ENCODE peak calls at places on chromosome 19, in nine cellular contexts. V, T, N, Q, X, E, G, K and R are unnamed samples.

GRCh38 chr19:41853344-41853743 is 6.7 kb upstream of the RPS19 start:
- DNase-seq in E (no peak), X (no peak), K (no peak), Q (no peak), N (no peak), V (no peak), G (no peak), T (no peak), R (no peak)

GRCh38 chr19:44968118-44968517 is 12.9 kb downstream of the CLPTM1 start:
- DNase-seq in Q (no peak), V (no peak), G (no peak), N (no peak), K (no peak), T (no peak), E (no peak), X (no peak), R (no peak)

GRCh38 chr19:52048604-52049493 is at the start of gene ZNF432:
- DNase-seq in V (peak; percentile 96), K (peak; percentile 97), X (peak; percentile 91), G (peak; percentile 64), E (no peak), Q (peak; percentile 90), T (peak; percentile 65), N (peak; percentile 100), R (peak; percentile 84)

GRCh38 chr19:29515706-29516357 is 10.0 kb upstream of the VSTM2B start:
- DNase-seq in X (no peak), K (no peak), G (no peak), Q (no peak), E (no peak), N (no peak), T (no peak), V (no peak), R (no peak)

GRCh38 chr19:41957838-41958366 is 1.2 kb downstream of the RABAC1 start:
- DNase-seq in G (no peak), K (peak; percentile 79), T (peak; percentile 82), N (peak; percentile 94), E (peak; percentile 41), Q (peak; percentile 86), X (peak; percentile 78), V (no peak), R (peak; percentile 80)

GRCh38 chr19:30783212-30783611 is 411.0 kb downstream of the ZNF536 start:
- DNase-seq in K (no peak), X (no peak), T (no peak), N (no peak), G (no peak), Q (no peak), E (no peak), V (no peak), R (no peak)

GRCh38 chr19:1725100-1726064 is 27.9 kb upstream of the ONECUT3 start:
- DNase-seq in G (no peak), N (peak; percentile 89), E (no peak), K (no peak), V (no peak), X (no peak), T (peak; percentile 70), Q (peak; percentile 12), R (no peak)

GRCh38 chr19:32337176-32337808 is 8.1 kb upstream of the ZNF507 start:
- DNase-seq in N (no peak), X (no peak), G (no peak), E (no peak), K (no peak), T (no peak), Q (no peak), V (no peak), R (no peak)

GRCh38 chr19:3984908-3985642 is at the start of gene EEF2:
- DNase-seq in X (peak; percentile 85), V (peak; percentile 92), E (no peak), N (peak; percentile 94), T (peak; percentile 84), K (peak; percentile 95), Q (peak; percentile 92), G (peak; percentile 48), R (peak; percentile 82)

GRCh38 chr19:44931541-44931940 is 10.5 kb upstream of the APOC4 start:
- DNase-seq in Q (no peak), V (no peak), X (no peak), K (no peak), G (no peak), E (no peak), T (no peak), N (no peak), R (no peak)

GRCh38 chr19:7831452-7831851 is 1.4 kb downstream of the EVI5L start:
- DNase-seq in G (no peak), K (no peak), E (no peak), Q (peak; percentile 25), X (no peak), V (no peak), N (peak; percentile 84), T (no peak), R (no peak)

GRCh38 chr19:1841209-1841924 is 6.9 kb downstream of the REXO1 start:
- DNase-seq in E (no peak), Q (no peak), T (no peak), N (no peak), V (no peak), G (no peak), K (no peak), X (no peak), R (no peak)

GRCh38 chr19:8355631-8356402 is 8.1 kb upstream of the ANGPTL4 start:
- DNase-seq in V (peak; percentile 67), E (peak; percentile 88), N (no peak), X (peak; percentile 41), Q (no peak), K (no peak), T (no peak), G (no peak), R (no peak)

GRCh38 chr19:310141-310651 is 19.0 kb upstream of the PLPP2 start:
- DNase-seq in T (no peak), V (no peak), G (no peak), E (no peak), X (no peak), K (peak; percentile 59), Q (no peak), N (peak; percentile 62), R (no peak)

GRCh38 chr19:2587001-2587719 is 111.2 kb downstream of the GADD45B start:
- DNase-seq in T (no peak), N (peak; percentile 45), G (no peak), Q (no peak), K (peak; percentile 53), X (no peak), E (no peak), V (peak; percentile 44), R (no peak)

GRCh38 chr19:53537126-53537522 is 821 bp upstream of the ZNF331 start:
- DNase-seq in X (no peak), V (no peak), N (no peak), T (no peak), Q (no peak), E (no peak), G (no peak), K (no peak), R (no peak)

GRCh38 chr19:45023048-45023447 is 15.8 kb upstream of the CLASRP start:
- DNase-seq in G (no peak), T (no peak), E (no peak), Q (no peak), N (no peak), V (no peak), K (no peak), X (no peak), R (no peak)

GRCh38 chr19:4057913-4058695 is 8.6 kb downstream of the ZBTB7A start:
- DNase-seq in V (peak; percentile 96), N (peak; percentile 1), E (no peak), Q (peak; percentile 87), T (no peak), X (peak; percentile 87), G (no peak), K (peak; percentile 97), R (peak; percentile 64)

GRCh38 chr19:55391702-55392615 is 6.2 kb downstream of the RPL28 start:
- DNase-seq in N (peak; percentile 37), T (no peak), K (no peak), Q (no peak), X (no peak), E (no peak), V (no peak), G (no peak), R (no peak)
- TF ChIP-seq POLR2AphosphoS5 in N (no peak), T (peak; percentile 16), K (no peak), Q (no peak), X (no peak), E (no peak), V (no peak), G (no peak), R (no peak)

GRCh38 chr19:6803036-6803404 is 30.5 kb downstream of the VAV1 start:
- DNase-seq in T (no peak), N (peak; percentile 3), X (no peak), E (no peak), Q (no peak), K (no peak), V (no peak), G (no peak), R (no peak)
- TF ChIP-seq POLR2AphosphoS5 in T (peak; percentile 27), N (no peak), X (no peak), E (no peak), Q (no peak), K (no peak), V (no peak), G (peak; percentile 88), R (no peak)

GRCh38 chr19:48837081-48837524 is 812 bp upstream of the HSD17B14 start:
- DNase-seq in X (peak; percentile 86), T (peak; percentile 93), E (no peak), V (peak; percentile 92), K (peak; percentile 96), G (peak; percentile 67), Q (peak; percentile 80), N (peak; percentile 99), R (peak; percentile 12)
- TF ChIP-seq POLR2AphosphoS5 in X (peak; percentile 53), T (no peak), E (no peak), V (no peak), K (peak; percentile 87), G (no peak), Q (no peak), N (peak; percentile 49), R (no peak)

DNA sequence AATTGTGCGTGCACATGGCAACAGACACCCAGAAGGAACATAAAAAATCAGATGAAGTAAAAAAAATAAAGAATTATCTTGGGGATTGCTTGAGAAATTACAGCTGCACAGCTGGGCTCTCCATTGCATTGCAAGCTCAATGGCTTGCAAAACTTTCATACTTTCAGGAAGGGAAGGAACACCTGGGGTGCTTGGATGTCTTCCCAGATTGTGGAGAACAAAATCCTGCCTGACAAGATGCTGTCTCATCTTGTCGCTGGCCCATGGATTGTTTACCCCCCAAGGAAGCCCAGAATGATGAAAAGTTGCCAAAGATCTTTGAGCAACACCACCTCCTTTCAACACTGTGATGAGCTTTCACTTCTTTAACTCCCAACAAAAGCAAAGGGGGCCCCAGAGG is 11.0 kb upstream of the CASP14 start:
- DNase-seq in V (no peak), K (no peak), X (peak; percentile 84), N (no peak), Q (no peak), T (no peak), G (no peak), E (no peak), R (no peak)
- TF ChIP-seq POLR2AphosphoS5 in V (no peak), K (no peak), X (peak; percentile 43), N (no peak), Q (no peak), T (no peak), G (no peak), E (no peak), R (no peak)